ENCODE peak calls at places on chromosomes 7 and 10, in seven cellular contexts. T, H, Z, B, F, Q and Y are unnamed samples.

GRCh38 chr7:44213872-44214595 is 13.3 kb downstream of the YKT6 start:
- DNase-seq in H (peak; percentile 72), T (no peak), Z (peak; percentile 30), B (peak; percentile 17), F (peak; percentile 43), Q (peak; percentile 36), Y (peak; percentile 69)

GRCh38 chr7:116592445-116592844 is 67.6 kb downstream of the CAV1 start:
- DNase-seq in H (no peak), T (no peak), Z (no peak), Q (no peak), B (no peak), F (no peak), Y (no peak)

GRCh38 chr10:132606536-132607316 is 69.1 kb downstream of the INPP5A start:
- DNase-seq in F (no peak), H (no peak), Q (no peak), B (peak; percentile 46), T (no peak), Z (no peak), Y (no peak)

GRCh38 chr7:30804078-30804661 is 33.0 kb downstream of the MINDY4 start:
- DNase-seq in Q (no peak), H (peak; percentile 97), T (peak; percentile 53), F (peak; percentile 91), Z (no peak), B (peak; percentile 95), Y (no peak)

GRCh38 chr7:140639366-140640053 is 1.1 kb downstream of the DENND2A start:
- DNase-seq in H (peak; percentile 59), Q (no peak), F (peak; percentile 78), Z (no peak), T (no peak), B (peak; percentile 95), Y (no peak)

GRCh38 chr7:37354661-37355131 is 94.0 kb downstream of the ELMO1 start:
- DNase-seq in H (no peak), B (peak; percentile 8), T (peak; percentile 70), F (no peak), Z (no peak), Q (no peak), Y (peak; percentile 33)

GRCh38 chr10:125231116-125231812 is 70.9 kb upstream of the CTBP2 start:
- DNase-seq in F (peak; percentile 96), B (peak; percentile 96), Z (no peak), H (peak; percentile 98), T (peak; percentile 87), Q (peak; percentile 87), Y (no peak)

GRCh38 chr7:140540142-140540777 is 61.0 kb upstream of the MKRN1 start:
- DNase-seq in Z (no peak), F (no peak), B (no peak), Q (no peak), H (no peak), T (no peak), Y (no peak)

GRCh38 chr7:86653919-86654659 is 10.4 kb downstream of the GRM3 start:
- DNase-seq in T (no peak), F (no peak), Q (no peak), B (no peak), Z (no peak), H (no peak), Y (no peak)

GRCh38 chr7:7122701-7123281 is 59.6 kb upstream of the C1GALT1 start:
- DNase-seq in Q (no peak), F (peak; percentile 85), Z (no peak), B (peak; percentile 78), H (peak; percentile 34), T (no peak), Y (no peak)

GRCh38 chr7:100396421-100396982 is 23.2 kb downstream of the PILRA start:
- DNase-seq in F (no peak), B (no peak), Q (no peak), H (no peak), Z (no peak), T (no peak), Y (no peak)

GRCh38 chr10:106609466-106609865 is 555.0 kb downstream of the SORCS1 start:
- DNase-seq in Z (no peak), B (no peak), F (no peak), T (no peak), Q (no peak), H (peak; percentile 59), Y (no peak)

GRCh38 chr7:155947051-155947450 is 134.8 kb upstream of the SHH start:
- DNase-seq in Z (no peak), Q (no peak), T (peak; percentile 16), F (peak; percentile 52), H (no peak), B (peak; percentile 77), Y (no peak)

GRCh38 chr10:131203456-131204357 is 107.8 kb downstream of the TCERG1L start:
- DNase-seq in F (no peak), Z (no peak), T (no peak), Q (no peak), H (no peak), B (no peak), Y (no peak)

GRCh38 chr10:29688230-29688634 is 53.5 kb upstream of the SVIL start:
- DNase-seq in T (peak; percentile 4), B (no peak), F (no peak), Z (peak; percentile 36), H (peak; percentile 43), Q (peak; percentile 32), Y (no peak)

GRCh38 chr10:90871279-90871760 is 454 bp upstream of the RPP30 start:
- DNase-seq in T (peak; percentile 19), F (peak; percentile 86), B (peak; percentile 83), H (peak; percentile 87), Z (peak; percentile 25), Q (no peak), Y (peak; percentile 71)

GRCh38 chr7:17041324-17041723 is 159.5 kb upstream of the AGR3 start:
- DNase-seq in Q (no peak), H (peak; percentile 98), Z (no peak), F (peak; percentile 96), T (no peak), B (peak; percentile 97), Y (no peak)

GRCh38 chr7:2122651-2123050 is 110.1 kb downstream of the MAD1L1 start:
- DNase-seq in B (no peak), H (no peak), T (no peak), Z (no peak), Q (no peak), F (no peak), Y (no peak)